ENCODE peak calls at places on chromosomes 3 and 15, in ten cellular contexts. B, Y, H, A, W, D, L, P, O and Q are unnamed samples.

GRCh38 chr15:41233367-41233771 is 2.3 kb downstream of the CHP1 start:
- DNase-seq in B (no peak), Y (no peak), H (no peak), A (no peak), W (peak; percentile 76), D (peak; percentile 88), L (peak; percentile 81), P (no peak), O (no peak), Q (no peak)

GRCh38 chr3:15206662-15207576 is 873 bp downstream of the CAPN7 start:
- DNase-seq in B (peak; percentile 49), Y (no peak), H (no peak), A (peak; percentile 30), W (peak; percentile 38), D (peak; percentile 57), L (peak; percentile 47), P (peak; percentile 66), O (no peak), Q (no peak)

GRCh38 chr15:80159811-80160569 is 7.2 kb downstream of the FAH start:
- DNase-seq in B (no peak), Y (no peak), H (no peak), A (no peak), W (peak; percentile 99), D (peak; percentile 46), L (peak; percentile 40), P (no peak), O (no peak), Q (no peak)

GRCh38 chr3:110901536-110901935 is 170.1 kb upstream of the NECTIN3 start:
- DNase-seq in B (no peak), Y (no peak), H (no peak), A (no peak), W (no peak), D (no peak), L (no peak), P (no peak), O (no peak), Q (no peak)

GRCh38 chr15:60326343-60326742 is 71.4 kb downstream of the ANXA2 start:
- DNase-seq in B (no peak), Y (no peak), H (no peak), A (no peak), W (no peak), D (no peak), L (no peak), P (no peak), O (no peak), Q (no peak)

GRCh38 chr15:39317225-39317624 is 263.7 kb upstream of the THBS1 start:
- DNase-seq in B (no peak), Y (no peak), H (no peak), A (no peak), W (no peak), D (peak; percentile 19), L (peak; percentile 70), P (no peak), O (no peak), Q (no peak)

GRCh38 chr15:84631706-84632272 is 22.3 kb downstream of the WDR73 start:
- DNase-seq in B (no peak), Y (no peak), H (no peak), A (no peak), W (peak; percentile 21), D (peak; percentile 53), L (no peak), P (no peak), O (no peak), Q (no peak)

GRCh38 chr3:146468234-146468931 is 978 bp downstream of the PLSCR2 start:
- DNase-seq in B (no peak), Y (no peak), H (no peak), A (no peak), W (peak; percentile 21), D (no peak), L (peak; percentile 91), P (no peak), O (no peak), Q (no peak)

GRCh38 chr15:45099549-45100165 is 14.3 kb downstream of the DUOX2 start:
- DNase-seq in B (no peak), Y (peak; percentile 49), H (no peak), A (no peak), W (no peak), D (no peak), L (no peak), P (no peak), O (no peak), Q (no peak)

GRCh38 chr3:33363113-33363800 is 76.9 kb downstream of the UBP1 start:
- DNase-seq in B (no peak), Y (no peak), H (no peak), A (no peak), W (no peak), D (no peak), L (no peak), P (no peak), O (no peak), Q (no peak)

GRCh38 chr3:24242012-24242698 is 252.5 kb downstream of the THRB start:
- DNase-seq in B (no peak), Y (no peak), H (no peak), A (no peak), W (peak; percentile 95), D (peak; percentile 18), L (peak; percentile 59), P (no peak), O (no peak), Q (no peak)

GRCh38 chr3:72811551-72811950 is 36.7 kb downstream of the SHQ1 start:
- DNase-seq in B (no peak), Y (no peak), H (no peak), A (no peak), W (no peak), D (no peak), L (no peak), P (no peak), O (no peak), Q (no peak)

GRCh38 chr3:167736997-167737396 is 1.5 kb downstream of the SERPINI1 start:
- DNase-seq in B (no peak), Y (no peak), H (no peak), A (no peak), W (no peak), D (no peak), L (no peak), P (no peak), O (no peak), Q (no peak)

GRCh38 chr3:167734498-167735232 is at the start of gene PDCD10:
- DNase-seq in B (peak; percentile 98), Y (peak; percentile 99), H (peak; percentile 98), A (peak; percentile 86), W (peak; percentile 99), D (peak; percentile 99), L (peak; percentile 98), P (peak; percentile 99), O (peak; percentile 97), Q (peak; percentile 92)

GRCh38 chr3:167738037-167738436 is 2.5 kb downstream of the SERPINI1 start:
- DNase-seq in B (no peak), Y (no peak), H (no peak), A (no peak), W (no peak), D (no peak), L (no peak), P (no peak), O (no peak), Q (no peak)

GRCh38 chr3:167735233-167736107 is at the start of gene SERPINI1:
- DNase-seq in B (peak; percentile 74), Y (peak; percentile 91), H (peak; percentile 70), A (peak; percentile 81), W (peak; percentile 93), D (peak; percentile 94), L (peak; percentile 90), P (peak; percentile 95), O (peak; percentile 82), Q (peak; percentile 74)

GRCh38 chr3:167736264-167736787 is 805 bp downstream of the SERPINI1 start:
- DNase-seq in B (no peak), Y (no peak), H (no peak), A (peak; percentile 5), W (no peak), D (no peak), L (no peak), P (no peak), O (no peak), Q (no peak)
- H3K4me1 ChIP-seq in B (peaks cover 40% of the 10 kb centered on the region), Y (peaks cover 20% of the 10 kb centered on the region), H (peaks cover 28% of the 10 kb centered on the region), A (peaks cover 11% of the 10 kb centered on the region), W (peaks cover 15% of the 10 kb centered on the region), D (no peaks in the 10 kb centered on the region), L (peaks cover 2% of the 10 kb centered on the region), P (no peaks in the 10 kb centered on the region), O (peaks cover 28% of the 10 kb centered on the region), Q (peaks cover 5% of the 10 kb centered on the region)

DNA sequence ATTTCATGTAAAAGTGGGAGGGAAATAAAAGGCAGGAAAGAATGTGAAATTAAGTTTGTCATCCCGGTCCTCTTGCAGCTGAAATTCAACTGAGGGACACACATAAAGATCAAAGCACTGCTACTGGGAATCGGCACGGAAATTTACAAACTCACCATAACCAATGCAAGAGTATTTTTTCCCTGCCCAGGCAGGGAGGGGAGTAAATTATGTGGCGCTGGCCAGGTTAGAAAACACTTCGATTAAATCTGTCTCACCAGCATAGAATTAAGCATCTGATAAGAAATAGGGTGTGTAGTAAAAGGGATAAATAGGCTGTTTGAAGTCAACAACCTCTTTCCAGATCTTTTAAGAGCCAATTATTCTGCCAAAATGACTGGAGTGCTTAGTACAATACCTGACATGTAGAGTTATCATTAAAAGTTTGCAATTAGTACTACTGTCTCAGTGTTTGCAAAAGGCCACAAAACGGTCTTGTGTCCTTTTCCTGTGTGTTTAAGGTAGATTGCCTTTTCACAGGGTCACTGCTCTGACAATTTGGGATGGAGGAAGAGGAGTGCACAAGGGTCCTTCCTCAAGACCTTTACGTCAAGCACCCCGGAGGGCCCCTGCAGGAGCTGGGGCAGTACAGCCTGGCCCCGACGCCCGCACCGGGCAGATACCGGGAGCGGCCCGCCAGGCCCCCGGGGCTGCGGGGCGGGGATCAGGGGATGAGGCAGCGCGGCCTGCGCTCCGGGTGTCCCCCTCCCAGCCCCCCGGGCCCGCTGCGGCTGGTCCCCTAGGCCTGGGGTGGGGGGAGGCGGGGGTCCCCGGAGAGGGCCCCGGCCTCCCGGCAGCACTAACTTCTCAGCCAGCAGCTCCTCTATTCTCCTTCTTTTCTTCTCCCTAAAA is 651 bp downstream of the UBA3 start:
- DNase-seq in B (no peak), Y (peak; percentile 72), H (no peak), A (peak; percentile 76), W (no peak), D (peak; percentile 22), L (no peak), P (no peak), O (peak; percentile 35), Q (no peak)
- H3K4me1 ChIP-seq in B (peaks cover 68% of the 10 kb centered on the region), Y (peaks cover 38% of the 10 kb centered on the region), H (peaks cover 62% of the 10 kb centered on the region), A (peaks cover 31% of the 10 kb centered on the region), W (peaks cover 32% of the 10 kb centered on the region), D (peaks cover 9% of the 10 kb centered on the region), L (peaks cover 25% of the 10 kb centered on the region), P (peaks cover 29% of the 10 kb centered on the region), O (peaks cover 58% of the 10 kb centered on the region), Q (peaks cover 35% of the 10 kb centered on the region)

GRCh38 chr15:78937132-78937739 is 7.6 kb downstream of the CTSH start:
- DNase-seq in B (no peak), Y (peak; percentile 82), H (no peak), A (no peak), W (peak; percentile 86), D (no peak), L (no peak), P (no peak), O (peak; percentile 64), Q (no peak)
- H3K4me1 ChIP-seq in B (peaks cover 40% of the 10 kb centered on the region), Y (peaks cover 40% of the 10 kb centered on the region), H (peaks cover 3% of the 10 kb centered on the region), A (peaks cover 9% of the 10 kb centered on the region), W (no peaks in the 10 kb centered on the region), D (no peaks in the 10 kb centered on the region), L (no peaks in the 10 kb centered on the region), P (peaks cover 17% of the 10 kb centered on the region), O (peaks cover 59% of the 10 kb centered on the region), Q (peaks cover 14% of the 10 kb centered on the region)

DNA sequence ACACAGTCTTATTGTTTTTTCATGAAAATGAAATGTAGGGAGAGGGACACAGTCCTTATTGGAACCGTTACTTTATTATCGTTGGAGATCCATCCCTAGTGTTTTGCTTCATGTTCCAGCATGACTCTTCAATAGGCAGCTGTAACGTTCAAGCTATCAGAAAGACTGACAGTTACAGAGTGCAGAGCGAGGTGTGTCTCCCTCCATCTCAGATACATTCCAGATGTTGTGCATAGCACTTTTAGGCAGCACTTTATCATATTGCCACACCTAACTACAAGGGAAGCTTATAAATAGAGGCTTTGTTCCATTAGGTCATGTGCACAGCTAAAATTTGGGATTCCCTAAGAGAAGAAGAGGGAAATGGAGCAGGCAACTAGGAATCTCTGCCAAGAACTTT is 1009.6 kb downstream of the ROBO2 start:
- DNase-seq in B (no peak), Y (no peak), H (no peak), A (no peak), W (peak; percentile 1), D (no peak), L (no peak), P (no peak), O (no peak), Q (no peak)
- H3K4me1 ChIP-seq in B (no peaks in the 10 kb centered on the region), Y (no peaks in the 10 kb centered on the region), H (no peaks in the 10 kb centered on the region), A (no peaks in the 10 kb centered on the region), W (peaks cover 4% of the 10 kb centered on the region), D (peaks cover 2% of the 10 kb centered on the region), L (no peaks in the 10 kb centered on the region), P (no peaks in the 10 kb centered on the region), O (peaks cover 5% of the 10 kb centered on the region), Q (no peaks in the 10 kb centered on the region)